ENCODE peak calls at places on chromosomes 2 and 18, in nine cellular contexts. One of them, this sample, is unnamed. For H3K9me3, the result is how much of the 10 kb centered on the place peaks cover.

GRCh38 chr2:127074358-127074757 is 32.6 kb downstream of the BIN1 start:
- DNase-seq in CD8-positive, alpha-beta memory T cell: no peak
- DNase-seq in naive thymus-derived CD4-positive, alpha-beta T cell: no peak
- DNase-seq in colonic mucosa: no peak
- DNase-seq in spleen: no peak
- DNase-seq in prostate gland: no peak
- DNase-seq in neuronal stem cell: no peak
- DNase-seq in AG04450: no peak
- DNase-seq in SJSA1: peak
- DNase-seq in this sample: no peak

GRCh38 chr2:66469219-66469902 is 34.4 kb downstream of the MEIS1 start:
- DNase-seq in AG04450: no peak
- DNase-seq in CD8-positive, alpha-beta memory T cell: no peak
- DNase-seq in naive thymus-derived CD4-positive, alpha-beta T cell: no peak
- DNase-seq in spleen: no peak
- DNase-seq in colonic mucosa: no peak
- DNase-seq in prostate gland: no peak
- DNase-seq in SJSA1: no peak
- DNase-seq in neuronal stem cell: no peak
- DNase-seq in this sample: no peak

GRCh38 chr18:61900504-61901281 is 7.9 kb upstream of the RNF152 start:
- DNase-seq in AG04450: no peak
- DNase-seq in neuronal stem cell: no peak
- DNase-seq in naive thymus-derived CD4-positive, alpha-beta T cell: no peak
- DNase-seq in spleen: no peak
- DNase-seq in prostate gland: no peak
- DNase-seq in SJSA1: no peak
- DNase-seq in CD8-positive, alpha-beta memory T cell: no peak
- DNase-seq in colonic mucosa: no peak
- DNase-seq in this sample: no peak

GRCh38 chr2:65880451-65880850 is 448.1 kb upstream of the SPRED2 start:
- DNase-seq in colonic mucosa: no peak
- DNase-seq in SJSA1: no peak
- DNase-seq in AG04450: no peak
- DNase-seq in CD8-positive, alpha-beta memory T cell: no peak
- DNase-seq in spleen: no peak
- DNase-seq in neuronal stem cell: no peak
- DNase-seq in naive thymus-derived CD4-positive, alpha-beta T cell: no peak
- DNase-seq in prostate gland: no peak
- DNase-seq in this sample: no peak

GRCh38 chr18:9137168-9138066 is 836 bp downstream of the ANKRD12 start:
- DNase-seq in colonic mucosa: peak
- DNase-seq in neuronal stem cell: peak
- DNase-seq in AG04450: peak
- DNase-seq in spleen: peak
- DNase-seq in prostate gland: peak
- DNase-seq in SJSA1: peak
- DNase-seq in CD8-positive, alpha-beta memory T cell: peak
- DNase-seq in naive thymus-derived CD4-positive, alpha-beta T cell: peak
- DNase-seq in this sample: peak

GRCh38 chr2:105454801-105455485 is 56.1 kb upstream of the FHL2 start:
- DNase-seq in colonic mucosa: peak
- DNase-seq in CD8-positive, alpha-beta memory T cell: no peak
- DNase-seq in AG04450: no peak
- DNase-seq in prostate gland: no peak
- DNase-seq in SJSA1: peak
- DNase-seq in naive thymus-derived CD4-positive, alpha-beta T cell: peak
- DNase-seq in neuronal stem cell: no peak
- DNase-seq in spleen: no peak
- DNase-seq in this sample: no peak

GRCh38 chr18:80159713-80160636 is 50.9 kb downstream of the ADNP2 start:
- DNase-seq in colonic mucosa: no peak
- DNase-seq in naive thymus-derived CD4-positive, alpha-beta T cell: peak
- DNase-seq in neuronal stem cell: no peak
- DNase-seq in SJSA1: no peak
- DNase-seq in prostate gland: no peak
- DNase-seq in CD8-positive, alpha-beta memory T cell: peak
- DNase-seq in spleen: peak
- DNase-seq in AG04450: no peak
- DNase-seq in this sample: no peak

GRCh38 chr2:236972491-236973379 is 113.0 kb upstream of the COPS8 start:
- DNase-seq in CD8-positive, alpha-beta memory T cell: no peak
- DNase-seq in prostate gland: no peak
- DNase-seq in spleen: peak
- DNase-seq in naive thymus-derived CD4-positive, alpha-beta T cell: no peak
- DNase-seq in SJSA1: peak
- DNase-seq in neuronal stem cell: no peak
- DNase-seq in colonic mucosa: peak
- DNase-seq in AG04450: no peak
- DNase-seq in this sample: no peak

GRCh38 chr18:49031511-49032188 is 80.9 kb upstream of the SMAD7 start:
- DNase-seq in colonic mucosa: peak
- DNase-seq in spleen: no peak
- DNase-seq in SJSA1: no peak
- DNase-seq in CD8-positive, alpha-beta memory T cell: peak
- DNase-seq in naive thymus-derived CD4-positive, alpha-beta T cell: peak
- DNase-seq in prostate gland: no peak
- DNase-seq in neuronal stem cell: no peak
- DNase-seq in AG04450: no peak
- DNase-seq in this sample: no peak

GRCh38 chr2:65479528-65479927 is 47.1 kb upstream of the SPRED2 start:
- DNase-seq in AG04450: no peak
- DNase-seq in prostate gland: no peak
- DNase-seq in naive thymus-derived CD4-positive, alpha-beta T cell: no peak
- DNase-seq in SJSA1: no peak
- DNase-seq in neuronal stem cell: no peak
- DNase-seq in colonic mucosa: no peak
- DNase-seq in CD8-positive, alpha-beta memory T cell: no peak
- DNase-seq in spleen: no peak
- DNase-seq in this sample: no peak

GRCh38 chr2:101432411-101433181 is 42.3 kb downstream of the RFX8 start:
- DNase-seq in prostate gland: no peak
- DNase-seq in colonic mucosa: no peak
- DNase-seq in SJSA1: no peak
- DNase-seq in naive thymus-derived CD4-positive, alpha-beta T cell: no peak
- DNase-seq in AG04450: no peak
- DNase-seq in spleen: no peak
- DNase-seq in neuronal stem cell: no peak
- DNase-seq in CD8-positive, alpha-beta memory T cell: no peak
- DNase-seq in this sample: no peak

GRCh38 chr2:75044291-75044690 is 85.8 kb downstream of the POLE4 start:
- DNase-seq in AG04450: no peak
- DNase-seq in neuronal stem cell: no peak
- DNase-seq in naive thymus-derived CD4-positive, alpha-beta T cell: no peak
- DNase-seq in colonic mucosa: no peak
- DNase-seq in SJSA1: no peak
- DNase-seq in spleen: no peak
- DNase-seq in prostate gland: no peak
- DNase-seq in CD8-positive, alpha-beta memory T cell: no peak
- DNase-seq in this sample: no peak

GRCh38 chr2:70011335-70011734 is 49.9 kb upstream of the ASPRV1 start:
- DNase-seq in colonic mucosa: no peak
- DNase-seq in neuronal stem cell: no peak
- DNase-seq in naive thymus-derived CD4-positive, alpha-beta T cell: no peak
- DNase-seq in CD8-positive, alpha-beta memory T cell: no peak
- DNase-seq in spleen: no peak
- DNase-seq in SJSA1: no peak
- DNase-seq in AG04450: no peak
- DNase-seq in prostate gland: no peak
- DNase-seq in this sample: no peak

GRCh38 chr2:189360861-189361260 is 80.4 kb upstream of the WDR75 start:
- DNase-seq in neuronal stem cell: no peak
- DNase-seq in prostate gland: no peak
- DNase-seq in AG04450: no peak
- DNase-seq in spleen: no peak
- DNase-seq in colonic mucosa: no peak
- DNase-seq in CD8-positive, alpha-beta memory T cell: no peak
- DNase-seq in SJSA1: peak
- DNase-seq in naive thymus-derived CD4-positive, alpha-beta T cell: no peak
- DNase-seq in this sample: no peak

GRCh38 chr18:23291456-23292205 is 156.3 kb downstream of the CABLES1 start:
- DNase-seq in prostate gland: no peak
- DNase-seq in CD8-positive, alpha-beta memory T cell: no peak
- DNase-seq in colonic mucosa: no peak
- DNase-seq in neuronal stem cell: no peak
- DNase-seq in spleen: no peak
- DNase-seq in naive thymus-derived CD4-positive, alpha-beta T cell: no peak
- DNase-seq in SJSA1: no peak
- DNase-seq in AG04450: no peak
- DNase-seq in this sample: no peak

GRCh38 chr2:58137221-58137620 is 90.6 kb downstream of the VRK2 start:
- DNase-seq in prostate gland: no peak
- DNase-seq in SJSA1: no peak
- DNase-seq in naive thymus-derived CD4-positive, alpha-beta T cell: no peak
- DNase-seq in AG04450: no peak
- DNase-seq in spleen: no peak
- DNase-seq in colonic mucosa: no peak
- DNase-seq in neuronal stem cell: no peak
- DNase-seq in CD8-positive, alpha-beta memory T cell: no peak
- DNase-seq in this sample: no peak

GRCh38 chr2:64212801-64213321 is 68.6 kb upstream of the PELI1 start:
- DNase-seq in colonic mucosa: no peak
- DNase-seq in prostate gland: no peak
- DNase-seq in spleen: no peak
- DNase-seq in SJSA1: peak
- DNase-seq in naive thymus-derived CD4-positive, alpha-beta T cell: no peak
- DNase-seq in CD8-positive, alpha-beta memory T cell: no peak
- DNase-seq in neuronal stem cell: no peak
- DNase-seq in AG04450: no peak
- DNase-seq in this sample: no peak

GRCh38 chr2:113276216-113276905 is 2.4 kb downstream of the PAX8 start:
- DNase-seq in CD8-positive, alpha-beta memory T cell: no peak
- DNase-seq in naive thymus-derived CD4-positive, alpha-beta T cell: no peak
- DNase-seq in prostate gland: no peak
- DNase-seq in SJSA1: no peak
- DNase-seq in neuronal stem cell: peak
- DNase-seq in colonic mucosa: no peak
- DNase-seq in AG04450: no peak
- DNase-seq in spleen: no peak
- DNase-seq in this sample: no peak

GRCh38 chr2:3329491-3329890 is 48.1 kb downstream of the EIPR1 start:
- DNase-seq in AG04450: no peak
- DNase-seq in SJSA1: no peak
- DNase-seq in CD8-positive, alpha-beta memory T cell: no peak
- DNase-seq in colonic mucosa: no peak
- DNase-seq in prostate gland: no peak
- DNase-seq in neuronal stem cell: no peak
- DNase-seq in spleen: peak
- DNase-seq in naive thymus-derived CD4-positive, alpha-beta T cell: no peak
- DNase-seq in this sample: no peak

GRCh38 chr18:68355637-68356036 is 359.3 kb downstream of the TMX3 start:
- DNase-seq in CD8-positive, alpha-beta memory T cell: no peak
- DNase-seq in spleen: no peak
- DNase-seq in prostate gland: peak
- DNase-seq in SJSA1: no peak
- DNase-seq in AG04450: no peak
- DNase-seq in neuronal stem cell: no peak
- DNase-seq in naive thymus-derived CD4-positive, alpha-beta T cell: no peak
- DNase-seq in colonic mucosa: no peak
- DNase-seq in this sample: no peak

GRCh38 chr18:68354176-68354575 is 360.7 kb downstream of the TMX3 start:
- DNase-seq in prostate gland: no peak
- DNase-seq in colonic mucosa: no peak
- DNase-seq in spleen: no peak
- DNase-seq in neuronal stem cell: no peak
- DNase-seq in CD8-positive, alpha-beta memory T cell: no peak
- DNase-seq in naive thymus-derived CD4-positive, alpha-beta T cell: no peak
- DNase-seq in AG04450: no peak
- DNase-seq in SJSA1: no peak
- DNase-seq in this sample: no peak
- H3K9me3 ChIP-seq in prostate gland: under half
- H3K9me3 ChIP-seq in colonic mucosa: under half
- H3K9me3 ChIP-seq in spleen: under half
- H3K9me3 ChIP-seq in neuronal stem cell: under half
- H3K9me3 ChIP-seq in CD8-positive, alpha-beta memory T cell: under half
- H3K9me3 ChIP-seq in naive thymus-derived CD4-positive, alpha-beta T cell: under half
- H3K9me3 ChIP-seq in AG04450: under half
- H3K9me3 ChIP-seq in SJSA1: under half
- H3K9me3 ChIP-seq in this sample: under half

GRCh38 chr2:196131949-196132925 is 39.1 kb downstream of the STK17B start:
- DNase-seq in prostate gland: no peak
- DNase-seq in AG04450: no peak
- DNase-seq in SJSA1: peak
- DNase-seq in colonic mucosa: no peak
- DNase-seq in naive thymus-derived CD4-positive, alpha-beta T cell: peak
- DNase-seq in neuronal stem cell: no peak
- DNase-seq in CD8-positive, alpha-beta memory T cell: no peak
- DNase-seq in spleen: no peak
- DNase-seq in this sample: no peak
- H3K9me3 ChIP-seq in prostate gland: under half
- H3K9me3 ChIP-seq in AG04450: under half
- H3K9me3 ChIP-seq in SJSA1: under half
- H3K9me3 ChIP-seq in colonic mucosa: under half
- H3K9me3 ChIP-seq in naive thymus-derived CD4-positive, alpha-beta T cell: under half
- H3K9me3 ChIP-seq in neuronal stem cell: under half
- H3K9me3 ChIP-seq in CD8-positive, alpha-beta memory T cell: under half
- H3K9me3 ChIP-seq in spleen: under half
- H3K9me3 ChIP-seq in this sample: under half

DNA sequence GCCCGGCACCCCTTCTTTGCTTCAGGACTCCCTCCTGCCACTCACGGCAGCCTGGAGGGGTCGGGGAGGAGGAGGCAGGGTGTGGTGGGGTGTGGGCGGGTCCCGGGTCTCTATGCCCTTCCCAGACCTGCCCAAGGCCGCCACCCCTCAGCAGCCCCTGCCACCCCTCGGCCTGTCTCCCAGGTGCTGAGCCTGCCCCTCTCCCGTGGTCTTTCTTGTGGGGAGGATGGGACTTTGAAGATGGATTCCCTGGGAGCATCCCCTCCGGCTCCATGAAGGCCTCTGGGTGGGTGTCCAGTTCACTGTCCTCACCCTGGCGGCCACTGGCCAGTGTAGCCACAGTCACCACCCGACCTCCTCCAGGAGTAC is 23.2 kb downstream of the KCNIP3 start:
- DNase-seq in CD8-positive, alpha-beta memory T cell: no peak
- DNase-seq in neuronal stem cell: no peak
- DNase-seq in AG04450: no peak
- DNase-seq in spleen: no peak
- DNase-seq in prostate gland: no peak
- DNase-seq in naive thymus-derived CD4-positive, alpha-beta T cell: no peak
- DNase-seq in SJSA1: no peak
- DNase-seq in colonic mucosa: no peak
- DNase-seq in this sample: no peak
- H3K9me3 ChIP-seq in CD8-positive, alpha-beta memory T cell: under half
- H3K9me3 ChIP-seq in neuronal stem cell: under half
- H3K9me3 ChIP-seq in AG04450: under half
- H3K9me3 ChIP-seq in spleen: under half
- H3K9me3 ChIP-seq in prostate gland: under half
- H3K9me3 ChIP-seq in naive thymus-derived CD4-positive, alpha-beta T cell: under half
- H3K9me3 ChIP-seq in SJSA1: under half
- H3K9me3 ChIP-seq in colonic mucosa: under half
- H3K9me3 ChIP-seq in this sample: under half

DNA sequence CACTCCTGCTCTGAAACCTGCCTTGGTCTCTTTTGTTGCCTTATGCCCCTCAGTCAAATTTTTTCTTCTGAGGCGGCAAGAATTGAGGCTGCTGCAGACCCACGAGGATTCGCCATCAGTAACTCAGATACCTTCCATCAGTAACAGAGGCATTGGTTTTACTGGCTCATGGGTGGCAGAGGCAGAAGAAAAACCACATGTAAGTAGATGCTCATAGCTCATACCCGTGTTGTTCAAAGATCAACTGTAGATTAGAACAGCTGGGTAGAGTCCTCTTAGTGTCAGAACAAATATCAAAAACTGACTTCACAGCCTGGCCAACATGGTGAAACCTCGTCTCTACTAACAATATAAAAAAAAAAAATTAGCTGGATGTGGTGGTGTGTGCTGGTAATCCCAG is 598.0 kb upstream of the SOX11 start:
- DNase-seq in neuronal stem cell: no peak
- DNase-seq in spleen: no peak
- DNase-seq in CD8-positive, alpha-beta memory T cell: no peak
- DNase-seq in naive thymus-derived CD4-positive, alpha-beta T cell: no peak
- DNase-seq in prostate gland: no peak
- DNase-seq in SJSA1: no peak
- DNase-seq in colonic mucosa: no peak
- DNase-seq in AG04450: no peak
- DNase-seq in this sample: no peak
- H3K9me3 ChIP-seq in neuronal stem cell: under half
- H3K9me3 ChIP-seq in spleen: under half
- H3K9me3 ChIP-seq in CD8-positive, alpha-beta memory T cell: under half
- H3K9me3 ChIP-seq in naive thymus-derived CD4-positive, alpha-beta T cell: under half
- H3K9me3 ChIP-seq in prostate gland: under half
- H3K9me3 ChIP-seq in SJSA1: under half
- H3K9me3 ChIP-seq in colonic mucosa: under half
- H3K9me3 ChIP-seq in AG04450: under half
- H3K9me3 ChIP-seq in this sample: under half

This sample was measured in T-helper 17 cell.